ENCODE peak calls at places on chromosomes 12 and 14, in nine cellular contexts. T is prostate gland, L is dorsolateral prefrontal cortex, E is left colon, Y is KG1, U is PC-3, B is hepatocyte, M is SW 1271, R is anterior cingulate cortex. I is an unnamed sample.

GRCh38 chr12:5345534-5345933 is 86.4 kb upstream of the NTF3 start:
- DNase-seq in Y (no peak), L (no peak), R (no peak), B (no peak), T (no peak), E (no peak), M (no peak), U (no peak), I (no peak)

GRCh38 chr12:12206776-12207388 is 60.0 kb downstream of the LRP6 start:
- DNase-seq in L (no peak), U (no peak), Y (no peak), R (no peak), T (no peak), E (no peak), B (no peak), M (no peak), I (no peak)

GRCh38 chr12:110179291-110179690 is 55.1 kb downstream of the IFT81 start:
- DNase-seq in E (no peak), U (peak; percentile 50), L (no peak), Y (no peak), T (no peak), M (no peak), R (no peak), B (no peak), I (peak; percentile 63)

GRCh38 chr12:93100610-93101009 is 171.5 kb upstream of the EEA1 start:
- DNase-seq in E (no peak), R (no peak), Y (no peak), U (no peak), T (no peak), L (no peak), M (no peak), B (no peak), I (no peak)

GRCh38 chr12:69070319-69071090 is 137.5 kb upstream of the CPM start:
- DNase-seq in B (peak; percentile 81), T (peak; percentile 68), U (peak; percentile 83), L (peak; percentile 80), Y (peak; percentile 7), E (peak; percentile 71), M (peak; percentile 58), R (peak; percentile 10), I (peak; percentile 63)

GRCh38 chr14:23153891-23154796 is 29.3 kb downstream of the SLC7A8 start:
- DNase-seq in T (peak; percentile 96), B (peak; percentile 74), Y (no peak), L (peak; percentile 56), R (peak; percentile 51), M (no peak), U (no peak), E (peak; percentile 82), I (no peak)

GRCh38 chr14:33564774-33565630 is 385.9 kb downstream of the EGLN3 start:
- DNase-seq in Y (peak; percentile 48), B (no peak), T (no peak), U (peak; percentile 82), L (no peak), E (no peak), M (peak; percentile 84), R (no peak), I (no peak)

GRCh38 chr12:15770581-15770980 is 18.6 kb downstream of the EPS8 start:
- DNase-seq in B (no peak), L (no peak), U (no peak), M (no peak), E (no peak), Y (no peak), R (no peak), T (no peak), I (no peak)

GRCh38 chr12:113130457-113131135 is 5.0 kb downstream of the RASAL1 start:
- DNase-seq in R (peak; percentile 53), T (no peak), M (no peak), U (peak; percentile 30), E (no peak), B (no peak), Y (no peak), L (peak; percentile 90), I (no peak)

GRCh38 chr12:92080390-92081285 is 65.0 kb downstream of the BTG1 start:
- DNase-seq in R (no peak), T (peak; percentile 34), M (peak; percentile 82), L (no peak), Y (no peak), U (peak; percentile 98), B (peak; percentile 64), E (no peak), I (peak; percentile 95)

GRCh38 chr14:68634874-68635601 is 157.8 kb downstream of the ZFP36L1 start:
- DNase-seq in T (no peak), R (no peak), M (no peak), B (no peak), L (no peak), Y (no peak), U (no peak), E (no peak), I (no peak)

GRCh38 chr12:114683709-114684097 is 272 bp downstream of the TBX3 start:
- DNase-seq in M (no peak), B (no peak), L (no peak), E (no peak), U (no peak), T (no peak), Y (no peak), R (no peak), I (no peak)

GRCh38 chr12:124709722-124710656 is 142.6 kb upstream of the NCOR2 start:
- DNase-seq in M (no peak), B (no peak), T (no peak), U (no peak), R (no peak), Y (no peak), E (no peak), L (no peak), I (peak; percentile 62)

GRCh38 chr12:63826002-63826585 is 18.4 kb upstream of the SRGAP1 start:
- DNase-seq in U (peak; percentile 80), T (no peak), E (no peak), Y (no peak), B (peak; percentile 66), L (no peak), M (peak; percentile 64), R (no peak), I (peak; percentile 72)

GRCh38 chr12:40515041-40515825 is 177.0 kb upstream of the CNTN1 start:
- DNase-seq in L (no peak), U (no peak), B (no peak), T (no peak), R (no peak), M (no peak), E (no peak), Y (no peak), I (peak; percentile 20)

GRCh38 chr12:101823039-101823438 is 7.7 kb downstream of the GNPTAB start:
- DNase-seq in E (no peak), T (no peak), Y (no peak), B (no peak), U (no peak), M (no peak), R (no peak), L (peak; percentile 48), I (no peak)

GRCh38 chr14:101225729-101226152 is 322.2 kb upstream of the RTL1 start:
- DNase-seq in R (no peak), U (no peak), L (no peak), Y (no peak), T (no peak), M (no peak), B (no peak), E (no peak), I (no peak)